ENCODE peak calls at places on chromosomes 7 and 10, in eight cellular contexts. E is Peyer's patch; P is HFFc6; H is PC-3; B is CD8-positive, alpha-beta T cell; D is GM13976; N is tibial artery; J is IMR-90. M is an unnamed sample.

GRCh38 chr7:16644987-16645592 is 464 bp downstream of the ANKMY2 start:
- DNase-seq in E (peak; percentile 69), P (no peak), H (no peak), B (peak; percentile 15), D (peak; percentile 15), N (peak; percentile 41), J (no peak), M (peak; percentile 38)

GRCh38 chr7:107742678-107743566 is 1.0 kb upstream of the CBLL1 start:
- DNase-seq in E (peak; percentile 77), P (no peak), H (no peak), B (peak; percentile 72), D (no peak), N (peak; percentile 50), J (no peak), M (no peak)

GRCh38 chr7:155190608-155191536 is 106.8 kb upstream of the INSIG1 start:
- DNase-seq in E (peak; percentile 73), P (peak; percentile 6), H (peak; percentile 39), B (peak; percentile 64), D (peak; percentile 87), N (no peak), J (no peak), M (peak; percentile 35)

GRCh38 chr10:49096890-49097445 is 18.4 kb downstream of the VSTM4 start:
- DNase-seq in E (no peak), P (no peak), H (no peak), B (no peak), D (no peak), N (no peak), J (no peak), M (no peak)

GRCh38 chr10:105743343-105744056 is 1102.4 kb downstream of the SORCS3 start:
- DNase-seq in E (no peak), P (no peak), H (no peak), B (no peak), D (no peak), N (no peak), J (no peak), M (no peak)

GRCh38 chr10:131676448-131676847 is 224.4 kb upstream of the PPP2R2D start:
- DNase-seq in E (peak; percentile 12), P (no peak), H (no peak), B (no peak), D (no peak), N (no peak), J (no peak), M (no peak)

GRCh38 chr10:77863446-77863845 is 63.1 kb downstream of the DLG5 start:
- DNase-seq in E (no peak), P (no peak), H (no peak), B (no peak), D (no peak), N (no peak), J (no peak), M (peak; percentile 51)

GRCh38 chr10:122375761-122376160 is 1.3 kb downstream of the PLEKHA1 start:
- DNase-seq in E (no peak), P (no peak), H (no peak), B (no peak), D (no peak), N (no peak), J (no peak), M (no peak)

GRCh38 chr7:79709574-79710409 is 256.3 kb upstream of the MAGI2 start:
- DNase-seq in E (no peak), P (peak; percentile 4), H (peak; percentile 95), B (no peak), D (no peak), N (no peak), J (peak; percentile 56), M (peak; percentile 46)

GRCh38 chr7:45384499-45384898 is 189.7 kb upstream of the ADCY1 start:
- DNase-seq in E (no peak), P (peak; percentile 17), H (peak; percentile 58), B (no peak), D (no peak), N (no peak), J (peak; percentile 14), M (no peak)

GRCh38 chr7:139455789-139456188 is 27.7 kb downstream of the KLRG2 start:
- DNase-seq in E (no peak), P (no peak), H (no peak), B (no peak), D (no peak), N (no peak), J (no peak), M (no peak)

GRCh38 chr10:75432176-75432575 is 752 bp downstream of the LRMDA start:
- DNase-seq in E (no peak), P (no peak), H (no peak), B (no peak), D (no peak), N (no peak), J (no peak), M (no peak)

GRCh38 chr10:6045600-6046457 is 16.3 kb downstream of the IL2RA start:
- DNase-seq in E (no peak), P (no peak), H (no peak), B (no peak), D (no peak), N (no peak), J (no peak), M (no peak)

GRCh38 chr7:36487756-36488336 is 98.2 kb downstream of the ANLN start:
- DNase-seq in E (no peak), P (peak; percentile 48), H (peak; percentile 81), B (peak; percentile 32), D (peak; percentile 36), N (no peak), J (peak; percentile 68), M (peak; percentile 78)

GRCh38 chr7:134705716-134706115 is 59.1 kb downstream of the BPGM start:
- DNase-seq in E (no peak), P (no peak), H (no peak), B (no peak), D (no peak), N (no peak), J (no peak), M (no peak)

GRCh38 chr7:110090113-110090820 is 1000.7 kb upstream of the LRRN3 start:
- DNase-seq in E (no peak), P (peak; percentile 41), H (peak; percentile 64), B (no peak), D (peak; percentile 27), N (no peak), J (peak; percentile 37), M (peak; percentile 14)

DNA sequence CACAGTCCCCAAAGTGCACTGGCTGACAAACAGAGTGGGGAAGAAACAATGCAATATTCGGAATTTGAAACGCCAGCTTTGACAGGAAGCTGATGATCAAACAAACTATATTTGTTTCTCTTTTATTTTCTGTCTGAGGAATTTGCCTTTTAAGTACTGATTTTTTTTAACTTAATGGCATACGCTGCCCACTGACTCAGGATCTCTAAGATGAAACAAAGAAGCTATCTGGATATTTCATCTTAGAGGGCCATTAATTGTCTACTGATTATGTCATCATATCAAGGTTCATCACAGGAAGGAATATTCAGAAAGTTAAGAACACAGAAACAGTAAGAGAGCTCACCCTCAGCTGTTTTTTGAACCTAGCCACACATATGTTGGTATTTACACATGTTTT is 197.1 kb upstream of the INHBA start:
- DNase-seq in E (no peak), P (no peak), H (no peak), B (no peak), D (no peak), N (no peak), J (no peak), M (no peak)
- TF ChIP-seq CTCF in E (no peak), P (no peak), H (no peak), B (no peak), D (no peak), N (no peak), J (no peak), M (no peak)

DNA sequence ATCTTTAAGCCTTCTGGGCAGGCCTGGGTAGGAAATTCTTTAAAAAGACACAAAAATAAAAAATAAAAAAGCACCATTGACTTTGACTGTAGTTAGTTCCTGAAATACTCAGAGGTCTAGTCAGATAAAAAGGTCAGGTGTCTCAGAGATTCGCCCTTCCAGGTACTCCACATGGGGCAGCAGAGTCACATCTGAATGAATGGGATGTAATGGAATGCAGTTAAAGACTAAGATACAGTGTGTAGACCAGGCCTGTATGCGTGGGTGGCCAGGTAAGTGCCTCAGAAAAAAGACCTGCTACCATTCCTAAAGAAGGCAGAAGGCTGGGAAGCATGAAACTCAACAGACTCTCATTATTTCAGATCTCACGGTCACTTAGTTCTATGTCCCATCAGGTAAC is 68.6 kb upstream of the SEM1 start:
- DNase-seq in E (no peak), P (no peak), H (peak; percentile 22), B (no peak), D (no peak), N (no peak), J (no peak), M (no peak)
- TF ChIP-seq CTCF in E (no peak), P (no peak), H (peak; percentile 55), B (no peak), D (no peak), N (no peak), J (no peak), M (no peak)

GRCh38 chr7:17942231-17942630 is 1.9 kb upstream of the SNX13 start:
- DNase-seq in E (no peak), P (no peak), H (peak; percentile 7), B (no peak), D (no peak), N (no peak), J (no peak), M (no peak)

GRCh38 chr7:17947606-17948005 is 7.3 kb upstream of the SNX13 start:
- DNase-seq in E (no peak), P (no peak), H (no peak), B (no peak), D (no peak), N (no peak), J (no peak), M (no peak)

GRCh38 chr7:17946591-17946990 is 6.3 kb upstream of the SNX13 start:
- DNase-seq in E (no peak), P (no peak), H (no peak), B (no peak), D (peak; percentile 52), N (no peak), J (no peak), M (no peak)

GRCh38 chr7:17943006-17943405 is 2.7 kb upstream of the SNX13 start:
- DNase-seq in E (no peak), P (no peak), H (no peak), B (no peak), D (no peak), N (no peak), J (no peak), M (no peak)

GRCh38 chr7:17944720-17945119 is 4.4 kb upstream of the SNX13 start:
- DNase-seq in E (no peak), P (no peak), H (no peak), B (no peak), D (no peak), N (no peak), J (no peak), M (no peak)
- TF ChIP-seq CTCF in E (no peak), P (peak; percentile 61), H (peak; percentile 36), B (peak; percentile 24), D (no peak), N (no peak), J (no peak), M (peak; percentile 9)

DNA sequence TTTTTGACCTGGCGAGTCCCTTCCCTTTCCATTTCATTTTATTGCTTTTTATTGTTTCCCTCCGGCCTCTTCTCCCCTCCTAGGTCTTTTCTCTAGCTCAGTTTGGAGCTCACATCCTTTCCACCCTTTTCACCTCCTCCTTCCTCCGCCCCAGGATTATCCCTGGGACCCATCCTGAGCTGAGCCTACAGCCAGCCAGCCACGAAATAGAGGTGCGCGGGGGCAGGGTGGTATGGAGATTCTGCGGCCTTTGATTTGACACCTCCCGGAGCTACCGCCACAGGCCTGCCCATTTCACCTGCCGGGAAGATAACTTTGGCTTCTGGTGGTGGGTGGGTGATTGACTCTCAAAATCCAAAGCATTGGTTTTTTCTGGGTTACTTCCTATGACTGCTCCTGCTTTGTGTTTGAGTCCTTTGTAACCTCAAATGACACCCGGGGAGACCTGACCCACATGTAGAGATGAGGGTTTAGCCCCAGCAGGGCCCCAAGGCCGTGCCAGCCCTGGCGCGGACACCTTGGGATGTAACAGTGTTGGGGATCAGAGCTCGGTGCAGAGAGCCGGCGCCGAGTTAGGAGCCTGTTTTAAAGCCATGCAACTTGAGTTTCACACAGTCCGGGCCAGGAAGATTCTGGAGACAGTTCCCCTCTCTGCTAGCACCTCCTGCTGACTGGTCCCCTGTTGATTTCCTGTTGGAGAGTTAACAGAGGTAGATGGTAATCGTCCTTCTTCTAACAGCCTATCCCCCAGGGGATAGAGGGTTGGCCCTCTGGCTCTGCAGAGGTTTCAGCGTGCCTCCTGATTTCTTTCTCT is 1.5 kb downstream of the DUSP5 start:
- DNase-seq in E (peak; percentile 63), P (peak; percentile 68), H (peak; percentile 68), B (peak; percentile 38), D (peak; percentile 59), N (no peak), J (peak; percentile 74), M (no peak)
- TF ChIP-seq CTCF in E (no peak), P (peak; percentile 50), H (peak; percentile 24), B (no peak), D (peak; percentile 27), N (no peak), J (peak; percentile 43), M (peak; percentile 13)